ENCODE peak calls at places on chromosomes 7 and 10, in five cellular contexts. One of them, this sample, is unnamed. For H3K27me3, the result is how much of the 10 kb centered on the place peaks cover.

GRCh38 chr10:5500162-5500670 is 846 bp upstream of the CALML5 start:
- DNase-seq in IMR-90: no peak
- DNase-seq in Caco-2: peak
- DNase-seq in lower lobe of right lung: no peak
- DNase-seq in BJ: no peak
- DNase-seq in this sample: no peak

GRCh38 chr10:131961777-131962450 is 19.8 kb downstream of the BNIP3 start:
- DNase-seq in BJ: no peak
- DNase-seq in IMR-90: no peak
- DNase-seq in Caco-2: no peak
- DNase-seq in lower lobe of right lung: no peak
- DNase-seq in this sample: no peak

GRCh38 chr7:80127412-80128150 is 7.0 kb upstream of the GNAI1 start:
- DNase-seq in BJ: no peak
- DNase-seq in lower lobe of right lung: no peak
- DNase-seq in Caco-2: no peak
- DNase-seq in IMR-90: no peak
- DNase-seq in this sample: no peak

GRCh38 chr10:44398747-44399477 is 14.0 kb upstream of the CXCL12 start:
- DNase-seq in Caco-2: no peak
- DNase-seq in lower lobe of right lung: no peak
- DNase-seq in BJ: no peak
- DNase-seq in IMR-90: no peak
- DNase-seq in this sample: no peak

GRCh38 chr10:77392236-77392721 is 245.3 kb downstream of the KCNMA1 start:
- DNase-seq in lower lobe of right lung: no peak
- DNase-seq in BJ: no peak
- DNase-seq in IMR-90: peak
- DNase-seq in Caco-2: no peak
- DNase-seq in this sample: no peak

GRCh38 chr7:99224263-99224947 is 16.5 kb upstream of the KPNA7 start:
- DNase-seq in Caco-2: peak
- DNase-seq in lower lobe of right lung: no peak
- DNase-seq in BJ: no peak
- DNase-seq in IMR-90: peak
- DNase-seq in this sample: no peak

GRCh38 chr10:13681963-13682362 is 95.2 kb downstream of the PRPF18 start:
- DNase-seq in IMR-90: no peak
- DNase-seq in Caco-2: no peak
- DNase-seq in lower lobe of right lung: no peak
- DNase-seq in BJ: no peak
- DNase-seq in this sample: no peak

GRCh38 chr10:102120142-102120986 is at the start of gene LDB1:
- DNase-seq in BJ: no peak
- DNase-seq in lower lobe of right lung: peak
- DNase-seq in IMR-90: peak
- DNase-seq in Caco-2: peak
- DNase-seq in this sample: peak

DNA sequence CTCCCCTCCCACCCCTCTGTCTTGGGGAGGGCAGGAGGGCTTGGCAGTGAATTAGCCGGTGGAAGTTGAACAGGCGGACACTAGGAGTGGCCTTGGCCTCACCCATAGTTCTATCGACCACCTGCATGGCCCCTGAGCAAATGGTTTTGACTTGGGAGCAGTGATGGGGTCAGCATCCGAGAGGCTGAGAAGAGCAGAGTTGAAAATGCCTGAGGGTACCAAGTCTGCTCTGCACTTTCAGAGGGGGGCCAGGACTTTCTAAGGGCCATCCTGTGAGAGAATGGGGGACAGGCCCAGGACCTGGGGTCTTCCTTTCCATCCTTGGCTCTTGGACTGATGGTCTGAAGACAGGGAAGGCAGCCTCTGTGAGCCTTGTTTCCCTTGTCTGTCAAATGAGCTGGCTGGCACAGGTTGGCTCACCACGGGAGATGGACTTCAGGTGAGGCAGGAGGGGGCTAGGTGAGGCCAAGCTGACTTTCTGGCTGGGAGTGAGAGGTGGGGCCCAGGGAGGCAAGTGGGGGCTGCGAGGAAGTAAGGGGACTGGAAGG is 29.4 kb downstream of the CDH23 start:
- DNase-seq in IMR-90: no peak
- DNase-seq in BJ: no peak
- DNase-seq in lower lobe of right lung: no peak
- DNase-seq in Caco-2: peak
- DNase-seq in this sample: no peak
- H3K27me3 ChIP-seq in IMR-90: under half
- H3K27me3 ChIP-seq in BJ: under half
- H3K27me3 ChIP-seq in lower lobe of right lung: under half
- H3K27me3 ChIP-seq in Caco-2: under half
- H3K27me3 ChIP-seq in this sample: under half

GRCh38 chr7:122517576-122517975 is 181.3 kb downstream of the RNF133 start:
- DNase-seq in Caco-2: no peak
- DNase-seq in BJ: no peak
- DNase-seq in lower lobe of right lung: no peak
- DNase-seq in IMR-90: no peak
- DNase-seq in this sample: no peak

GRCh38 chr7:122520961-122521555 is 177.9 kb downstream of the RNF133 start:
- DNase-seq in BJ: no peak
- DNase-seq in lower lobe of right lung: no peak
- DNase-seq in IMR-90: no peak
- DNase-seq in Caco-2: no peak
- DNase-seq in this sample: no peak

GRCh38 chr7:122518488-122518887 is 180.4 kb downstream of the RNF133 start:
- DNase-seq in lower lobe of right lung: no peak
- DNase-seq in IMR-90: no peak
- DNase-seq in Caco-2: no peak
- DNase-seq in BJ: no peak
- DNase-seq in this sample: no peak

GRCh38 chr7:122511268-122511667 is 187.6 kb downstream of the RNF133 start:
- DNase-seq in BJ: no peak
- DNase-seq in IMR-90: no peak
- DNase-seq in lower lobe of right lung: no peak
- DNase-seq in Caco-2: no peak
- DNase-seq in this sample: no peak

GRCh38 chr7:122515404-122515803 is 183.5 kb downstream of the RNF133 start:
- DNase-seq in lower lobe of right lung: no peak
- DNase-seq in IMR-90: no peak
- DNase-seq in BJ: no peak
- DNase-seq in Caco-2: no peak
- DNase-seq in this sample: no peak
- H3K27me3 ChIP-seq in lower lobe of right lung: under half
- H3K27me3 ChIP-seq in IMR-90: under half
- H3K27me3 ChIP-seq in BJ: under half
- H3K27me3 ChIP-seq in Caco-2: under half
- H3K27me3 ChIP-seq in this sample: under half

GRCh38 chr7:151168022-151168786 is 710 bp upstream of the GBX1 start:
- DNase-seq in IMR-90: no peak
- DNase-seq in BJ: no peak
- DNase-seq in Caco-2: no peak
- DNase-seq in lower lobe of right lung: peak
- DNase-seq in this sample: no peak
- H3K27me3 ChIP-seq in IMR-90: half or more
- H3K27me3 ChIP-seq in BJ: under half
- H3K27me3 ChIP-seq in Caco-2: under half
- H3K27me3 ChIP-seq in lower lobe of right lung: half or more
- H3K27me3 ChIP-seq in this sample: under half

GRCh38 chr7:101614939-101615302 is 14.2 kb downstream of the MYL10 start:
- DNase-seq in Caco-2: no peak
- DNase-seq in lower lobe of right lung: peak
- DNase-seq in IMR-90: no peak
- DNase-seq in BJ: no peak
- DNase-seq in this sample: no peak

GRCh38 chr7:101614098-101614938 is 14.8 kb downstream of the MYL10 start:
- DNase-seq in Caco-2: no peak
- DNase-seq in IMR-90: no peak
- DNase-seq in lower lobe of right lung: no peak
- DNase-seq in BJ: no peak
- DNase-seq in this sample: no peak

GRCh38 chr7:101612885-101613490 is 16.1 kb downstream of the MYL10 start:
- DNase-seq in IMR-90: no peak
- DNase-seq in Caco-2: no peak
- DNase-seq in lower lobe of right lung: no peak
- DNase-seq in BJ: no peak
- DNase-seq in this sample: no peak

GRCh38 chr7:101617451-101618206 is 11.5 kb downstream of the MYL10 start:
- DNase-seq in Caco-2: no peak
- DNase-seq in IMR-90: no peak
- DNase-seq in BJ: no peak
- DNase-seq in lower lobe of right lung: no peak
- DNase-seq in this sample: no peak

DNA sequence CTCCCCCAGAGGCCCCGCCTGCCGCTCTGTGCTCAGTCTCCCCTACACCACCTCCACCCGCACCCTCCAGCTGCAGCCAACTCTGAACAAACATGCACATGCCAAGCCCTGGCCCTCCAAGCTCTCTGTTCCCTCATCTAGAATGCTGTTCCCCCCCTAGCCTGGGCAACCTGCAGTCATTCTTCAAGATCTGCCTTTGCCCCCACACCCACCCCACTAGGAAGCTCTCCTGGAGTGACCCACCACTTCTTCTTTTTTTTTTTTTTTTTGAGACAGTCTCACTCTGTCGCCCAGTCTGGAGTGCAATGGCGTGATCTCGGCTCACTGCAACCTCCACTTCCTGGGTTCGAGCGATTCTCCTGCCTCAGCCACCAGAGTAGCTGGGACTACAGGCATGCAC is 13.7 kb downstream of the MYL10 start:
- DNase-seq in lower lobe of right lung: no peak
- DNase-seq in BJ: no peak
- DNase-seq in Caco-2: no peak
- DNase-seq in IMR-90: no peak
- DNase-seq in this sample: no peak
- H3K27me3 ChIP-seq in lower lobe of right lung: under half
- H3K27me3 ChIP-seq in BJ: under half
- H3K27me3 ChIP-seq in Caco-2: under half
- H3K27me3 ChIP-seq in IMR-90: under half
- H3K27me3 ChIP-seq in this sample: under half

DNA sequence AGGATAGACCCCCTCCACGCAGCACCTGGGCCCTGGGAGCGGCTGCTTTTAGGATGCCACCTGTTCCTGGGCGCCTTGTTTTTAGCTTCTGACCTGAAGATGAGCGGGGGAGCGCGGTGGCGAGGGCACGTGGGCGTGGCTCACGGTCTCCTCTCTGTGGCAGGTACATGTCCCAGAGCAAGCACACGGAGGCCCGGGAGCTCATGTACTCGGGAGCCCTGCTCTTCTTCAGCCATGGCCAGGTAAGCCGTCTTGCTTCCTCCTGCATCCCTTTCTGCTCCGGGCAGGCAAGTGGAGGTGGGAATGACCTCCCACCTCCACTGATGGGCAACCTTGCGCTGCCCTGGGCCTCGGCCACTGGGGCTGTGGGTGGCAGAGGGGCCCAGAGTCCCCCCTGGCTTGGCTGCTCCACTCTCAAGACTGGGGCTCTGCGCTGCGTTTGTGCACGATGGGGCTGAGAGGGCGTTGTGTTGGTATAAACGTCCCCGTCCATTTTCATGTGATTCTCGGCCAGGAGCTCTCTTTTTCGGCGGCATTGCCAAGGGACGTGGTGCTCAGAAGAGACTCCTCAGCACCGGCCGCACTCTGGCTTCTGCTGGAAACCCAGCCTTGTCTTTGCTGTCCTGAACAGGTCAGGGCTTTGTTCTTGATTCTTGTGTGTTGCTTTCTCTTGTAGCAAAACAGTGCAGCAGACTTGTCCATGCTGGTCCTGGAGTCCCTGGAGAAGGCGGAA is 9.7 kb downstream of the GET4 start:
- DNase-seq in IMR-90: no peak
- DNase-seq in BJ: no peak
- DNase-seq in lower lobe of right lung: peak
- DNase-seq in Caco-2: no peak
- DNase-seq in this sample: no peak
- H3K27me3 ChIP-seq in IMR-90: under half
- H3K27me3 ChIP-seq in BJ: under half
- H3K27me3 ChIP-seq in lower lobe of right lung: under half
- H3K27me3 ChIP-seq in Caco-2: under half
- H3K27me3 ChIP-seq in this sample: under half

DNA sequence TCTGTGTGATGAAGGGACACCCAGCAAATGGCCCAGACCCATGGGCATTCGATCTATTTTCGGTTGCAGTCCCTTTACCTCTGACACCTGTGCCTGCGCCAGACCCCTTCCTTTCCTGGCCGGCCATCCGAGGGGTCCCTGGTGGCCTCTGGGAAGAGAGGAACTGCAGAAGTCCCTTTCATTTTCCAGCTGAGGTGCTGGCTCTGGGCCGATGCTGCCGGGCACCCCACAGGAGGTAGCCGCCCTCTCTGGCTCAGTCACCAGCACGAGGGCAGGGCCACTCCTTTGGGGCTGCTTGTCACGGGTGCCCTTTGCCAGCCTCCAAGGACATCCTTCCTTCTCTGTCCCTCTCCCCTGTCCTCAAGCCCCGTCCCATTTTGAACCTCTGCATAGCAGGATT is 4.2 kb upstream of the ELN start:
- DNase-seq in IMR-90: no peak
- DNase-seq in Caco-2: no peak
- DNase-seq in BJ: no peak
- DNase-seq in lower lobe of right lung: no peak
- DNase-seq in this sample: no peak
- H3K27me3 ChIP-seq in IMR-90: under half
- H3K27me3 ChIP-seq in Caco-2: under half
- H3K27me3 ChIP-seq in BJ: under half
- H3K27me3 ChIP-seq in lower lobe of right lung: under half
- H3K27me3 ChIP-seq in this sample: under half

GRCh38 chr10:15863323-15863722 is 3.0 kb upstream of the MINDY3 start:
- DNase-seq in Caco-2: no peak
- DNase-seq in IMR-90: no peak
- DNase-seq in lower lobe of right lung: no peak
- DNase-seq in BJ: no peak
- DNase-seq in this sample: no peak
- H3K27me3 ChIP-seq in Caco-2: under half
- H3K27me3 ChIP-seq in IMR-90: under half
- H3K27me3 ChIP-seq in lower lobe of right lung: under half
- H3K27me3 ChIP-seq in BJ: under half
- H3K27me3 ChIP-seq in this sample: under half